ENCODE peak calls at places on chromosome 5, in six cellular contexts. V is MM.1S; F is activated CD8-positive, alpha-beta memory T cell treated with anti-CD3 and anti-CD28 coated beads for 48 hours; W is activated CD4-positive, alpha-beta T cell treated with anti-CD3 and anti-CD28 coated beads, Interleukin-2, amount 10 ng/mL, durations not matched to agents 7 days and 5 days; U is renal cortical epithelial cell; R is progenitor cell of endocrine pancreas. Z is an unnamed sample.

GRCh38 chr5:40367260-40367659 is 312.5 kb upstream of the PTGER4 start:
- DNase-seq in W (no peak), V (no peak), U (no peak), F (no peak), R (no peak), Z (no peak)

GRCh38 chr5:164027738-164028137 is 522.3 kb downstream of the MAT2B start:
- DNase-seq in U (peak), W (no peak), F (no peak), R (no peak), V (no peak), Z (no peak)

GRCh38 chr5:616342-617039 is 4.4 kb downstream of the CEP72 start:
- DNase-seq in U (no peak), R (no peak), F (no peak), W (no peak), V (no peak), Z (no peak)

GRCh38 chr5:53246042-53246836 is 136.7 kb upstream of the MOCS2 start:
- DNase-seq in V (peak), W (no peak), U (peak), R (no peak), F (no peak), Z (no peak)

GRCh38 chr5:75551471-75551870 is 39.8 kb downstream of the POLK start:
- DNase-seq in V (no peak), R (no peak), U (no peak), F (no peak), W (no peak), Z (no peak)

GRCh38 chr5:6307304-6307703 is 71.0 kb downstream of the MED10 start:
- DNase-seq in W (no peak), U (no peak), V (no peak), R (no peak), F (no peak), Z (no peak)

GRCh38 chr5:177600458-177601018 is 606 bp downstream of the B4GALT7 start:
- DNase-seq in F (no peak), R (no peak), U (peak), W (no peak), V (no peak), Z (no peak)

GRCh38 chr5:68528877-68529276 is 313.3 kb downstream of the PIK3R1 start:
- DNase-seq in V (no peak), R (no peak), F (no peak), W (no peak), U (no peak), Z (no peak)

GRCh38 chr5:124997186-124997893 is 250.9 kb upstream of the ZNF608 start:
- DNase-seq in V (no peak), R (no peak), U (peak), W (no peak), F (no peak), Z (no peak)

GRCh38 chr5:66987126-66987525 is 209.5 kb downstream of the CD180 start:
- DNase-seq in U (peak), F (no peak), R (no peak), W (no peak), V (no peak), Z (no peak)

GRCh38 chr5:71454913-71455312 is 538 bp upstream of the BDP1 start:
- DNase-seq in W (no peak), U (no peak), F (no peak), R (no peak), V (no peak), Z (no peak)

GRCh38 chr5:127878174-127878750 is 175.1 kb downstream of the CCDC192 start:
- DNase-seq in V (peak), W (no peak), R (no peak), U (peak), F (no peak), Z (no peak)

GRCh38 chr5:33850100-33850594 is 41.6 kb downstream of the ADAMTS12 start:
- DNase-seq in U (peak), V (peak), W (peak), F (peak), R (no peak), Z (no peak)

GRCh38 chr5:76406567-76407155 is 3.6 kb downstream of the IQGAP2 start:
- DNase-seq in U (no peak), R (no peak), W (no peak), F (no peak), V (no peak), Z (no peak)